ENCODE peak calls at places on chromosomes 7 and 10, in ten cellular contexts. One of them, this sample, is unnamed.

GRCh38 chr7:98278408-98278807 is 3.1 kb upstream of the BRI3 start:
- DNase-seq in activated CD4-positive, alpha-beta T cell treated with anti-CD3 and anti-CD28 coated beads, Interleukin-2, amount 50 U/mL, for 24 hours: no peak
- DNase-seq in astrocyte of the cerebellum: no peak
- DNase-seq in WTC11: no peak
- DNase-seq in kidney tubule cell: no peak
- DNase-seq in substantia nigra: no peak
- DNase-seq in AML-193: no peak
- DNase-seq in HT-29: no peak
- DNase-seq in left ventricle myocardium superior: no peak
- DNase-seq in A549: no peak
- DNase-seq in this sample: no peak

GRCh38 chr7:123763191-123763661 is 14.4 kb upstream of the WASL start:
- DNase-seq in left ventricle myocardium superior: no peak
- DNase-seq in activated CD4-positive, alpha-beta T cell treated with anti-CD3 and anti-CD28 coated beads, Interleukin-2, amount 50 U/mL, for 24 hours: no peak
- DNase-seq in AML-193: no peak
- DNase-seq in HT-29: no peak
- DNase-seq in substantia nigra: no peak
- DNase-seq in A549: no peak
- DNase-seq in WTC11: no peak
- DNase-seq in kidney tubule cell: no peak
- DNase-seq in astrocyte of the cerebellum: no peak
- DNase-seq in this sample: no peak

GRCh38 chr10:79245539-79246208 is 101.6 kb upstream of the PPIF start:
- DNase-seq in A549: no peak
- DNase-seq in WTC11: no peak
- DNase-seq in HT-29: no peak
- DNase-seq in activated CD4-positive, alpha-beta T cell treated with anti-CD3 and anti-CD28 coated beads, Interleukin-2, amount 50 U/mL, for 24 hours: no peak
- DNase-seq in AML-193: peak
- DNase-seq in kidney tubule cell: no peak
- DNase-seq in substantia nigra: no peak
- DNase-seq in left ventricle myocardium superior: no peak
- DNase-seq in astrocyte of the cerebellum: no peak
- DNase-seq in this sample: no peak

GRCh38 chr7:6346581-6346980 is 74.2 kb upstream of the CYTH3 start:
- DNase-seq in astrocyte of the cerebellum: no peak
- DNase-seq in HT-29: no peak
- DNase-seq in WTC11: peak
- DNase-seq in AML-193: no peak
- DNase-seq in kidney tubule cell: no peak
- DNase-seq in A549: no peak
- DNase-seq in left ventricle myocardium superior: no peak
- DNase-seq in substantia nigra: no peak
- DNase-seq in activated CD4-positive, alpha-beta T cell treated with anti-CD3 and anti-CD28 coated beads, Interleukin-2, amount 50 U/mL, for 24 hours: no peak
- DNase-seq in this sample: no peak

GRCh38 chr10:106819490-106819889 is 345.0 kb downstream of the SORCS1 start:
- DNase-seq in left ventricle myocardium superior: no peak
- DNase-seq in activated CD4-positive, alpha-beta T cell treated with anti-CD3 and anti-CD28 coated beads, Interleukin-2, amount 50 U/mL, for 24 hours: no peak
- DNase-seq in WTC11: no peak
- DNase-seq in AML-193: no peak
- DNase-seq in astrocyte of the cerebellum: no peak
- DNase-seq in A549: no peak
- DNase-seq in kidney tubule cell: no peak
- DNase-seq in substantia nigra: no peak
- DNase-seq in HT-29: no peak
- DNase-seq in this sample: no peak

GRCh38 chr10:51092402-51092801 is 18.1 kb downstream of the PRKG1 start:
- DNase-seq in left ventricle myocardium superior: peak
- DNase-seq in HT-29: no peak
- DNase-seq in kidney tubule cell: no peak
- DNase-seq in AML-193: no peak
- DNase-seq in substantia nigra: peak
- DNase-seq in astrocyte of the cerebellum: peak
- DNase-seq in WTC11: no peak
- DNase-seq in activated CD4-positive, alpha-beta T cell treated with anti-CD3 and anti-CD28 coated beads, Interleukin-2, amount 50 U/mL, for 24 hours: no peak
- DNase-seq in A549: no peak
- DNase-seq in this sample: no peak

GRCh38 chr7:12942599-12942998 is 255.2 kb downstream of the ARL4A start:
- DNase-seq in WTC11: no peak
- DNase-seq in activated CD4-positive, alpha-beta T cell treated with anti-CD3 and anti-CD28 coated beads, Interleukin-2, amount 50 U/mL, for 24 hours: no peak
- DNase-seq in substantia nigra: no peak
- DNase-seq in HT-29: peak
- DNase-seq in left ventricle myocardium superior: no peak
- DNase-seq in A549: peak
- DNase-seq in kidney tubule cell: peak
- DNase-seq in AML-193: no peak
- DNase-seq in astrocyte of the cerebellum: peak
- DNase-seq in this sample: no peak

GRCh38 chr10:31023558-31023957 is 8.1 kb downstream of the ZNF438 start:
- DNase-seq in WTC11: no peak
- DNase-seq in A549: no peak
- DNase-seq in left ventricle myocardium superior: no peak
- DNase-seq in AML-193: no peak
- DNase-seq in HT-29: no peak
- DNase-seq in astrocyte of the cerebellum: no peak
- DNase-seq in kidney tubule cell: no peak
- DNase-seq in substantia nigra: no peak
- DNase-seq in activated CD4-positive, alpha-beta T cell treated with anti-CD3 and anti-CD28 coated beads, Interleukin-2, amount 50 U/mL, for 24 hours: no peak
- DNase-seq in this sample: no peak

GRCh38 chr10:3330687-3331086 is 158.1 kb upstream of the PITRM1 start:
- DNase-seq in substantia nigra: no peak
- DNase-seq in left ventricle myocardium superior: peak
- DNase-seq in HT-29: no peak
- DNase-seq in kidney tubule cell: peak
- DNase-seq in AML-193: no peak
- DNase-seq in astrocyte of the cerebellum: peak
- DNase-seq in WTC11: no peak
- DNase-seq in activated CD4-positive, alpha-beta T cell treated with anti-CD3 and anti-CD28 coated beads, Interleukin-2, amount 50 U/mL, for 24 hours: no peak
- DNase-seq in A549: peak
- DNase-seq in this sample: no peak

GRCh38 chr7:29478218-29478617 is 85.4 kb upstream of the PRR15 start:
- DNase-seq in HT-29: no peak
- DNase-seq in WTC11: no peak
- DNase-seq in astrocyte of the cerebellum: no peak
- DNase-seq in A549: no peak
- DNase-seq in left ventricle myocardium superior: no peak
- DNase-seq in AML-193: no peak
- DNase-seq in substantia nigra: no peak
- DNase-seq in activated CD4-positive, alpha-beta T cell treated with anti-CD3 and anti-CD28 coated beads, Interleukin-2, amount 50 U/mL, for 24 hours: no peak
- DNase-seq in kidney tubule cell: no peak
- DNase-seq in this sample: no peak

GRCh38 chr10:33263453-33263852 is 71.0 kb downstream of the NRP1 start:
- DNase-seq in astrocyte of the cerebellum: no peak
- DNase-seq in activated CD4-positive, alpha-beta T cell treated with anti-CD3 and anti-CD28 coated beads, Interleukin-2, amount 50 U/mL, for 24 hours: no peak
- DNase-seq in AML-193: no peak
- DNase-seq in HT-29: no peak
- DNase-seq in substantia nigra: no peak
- DNase-seq in WTC11: no peak
- DNase-seq in left ventricle myocardium superior: no peak
- DNase-seq in A549: no peak
- DNase-seq in kidney tubule cell: peak
- DNase-seq in this sample: no peak

GRCh38 chr7:28729276-28729675 is 228.9 kb downstream of the TRIL start:
- DNase-seq in astrocyte of the cerebellum: no peak
- DNase-seq in kidney tubule cell: peak
- DNase-seq in A549: peak
- DNase-seq in HT-29: no peak
- DNase-seq in left ventricle myocardium superior: no peak
- DNase-seq in WTC11: no peak
- DNase-seq in substantia nigra: no peak
- DNase-seq in activated CD4-positive, alpha-beta T cell treated with anti-CD3 and anti-CD28 coated beads, Interleukin-2, amount 50 U/mL, for 24 hours: no peak
- DNase-seq in AML-193: no peak
- DNase-seq in this sample: no peak

GRCh38 chr10:113646337-113647201 is 17.3 kb downstream of the NRAP start:
- DNase-seq in HT-29: no peak
- DNase-seq in substantia nigra: peak
- DNase-seq in WTC11: no peak
- DNase-seq in astrocyte of the cerebellum: no peak
- DNase-seq in A549: no peak
- DNase-seq in left ventricle myocardium superior: no peak
- DNase-seq in kidney tubule cell: no peak
- DNase-seq in activated CD4-positive, alpha-beta T cell treated with anti-CD3 and anti-CD28 coated beads, Interleukin-2, amount 50 U/mL, for 24 hours: no peak
- DNase-seq in AML-193: no peak
- DNase-seq in this sample: no peak

GRCh38 chr7:106009511-106010226 is 46.6 kb downstream of the CDHR3 start:
- DNase-seq in AML-193: peak
- DNase-seq in A549: peak
- DNase-seq in HT-29: peak
- DNase-seq in WTC11: peak
- DNase-seq in activated CD4-positive, alpha-beta T cell treated with anti-CD3 and anti-CD28 coated beads, Interleukin-2, amount 50 U/mL, for 24 hours: peak
- DNase-seq in kidney tubule cell: peak
- DNase-seq in substantia nigra: peak
- DNase-seq in left ventricle myocardium superior: peak
- DNase-seq in astrocyte of the cerebellum: peak
- DNase-seq in this sample: peak

GRCh38 chr7:100373261-100373831 is at the start of gene PILRA:
- DNase-seq in left ventricle myocardium superior: peak
- DNase-seq in activated CD4-positive, alpha-beta T cell treated with anti-CD3 and anti-CD28 coated beads, Interleukin-2, amount 50 U/mL, for 24 hours: no peak
- DNase-seq in HT-29: no peak
- DNase-seq in astrocyte of the cerebellum: no peak
- DNase-seq in substantia nigra: no peak
- DNase-seq in AML-193: peak
- DNase-seq in WTC11: no peak
- DNase-seq in kidney tubule cell: no peak
- DNase-seq in A549: no peak
- DNase-seq in this sample: no peak

GRCh38 chr10:17671307-17671706 is 27.4 kb downstream of the STAM start:
- DNase-seq in substantia nigra: no peak
- DNase-seq in AML-193: no peak
- DNase-seq in HT-29: no peak
- DNase-seq in astrocyte of the cerebellum: no peak
- DNase-seq in A549: no peak
- DNase-seq in WTC11: no peak
- DNase-seq in left ventricle myocardium superior: no peak
- DNase-seq in activated CD4-positive, alpha-beta T cell treated with anti-CD3 and anti-CD28 coated beads, Interleukin-2, amount 50 U/mL, for 24 hours: no peak
- DNase-seq in kidney tubule cell: no peak
- DNase-seq in this sample: no peak

GRCh38 chr10:44969854-44970253 is 8.8 kb downstream of the DEPP1 start:
- DNase-seq in WTC11: no peak
- DNase-seq in substantia nigra: no peak
- DNase-seq in HT-29: no peak
- DNase-seq in A549: no peak
- DNase-seq in activated CD4-positive, alpha-beta T cell treated with anti-CD3 and anti-CD28 coated beads, Interleukin-2, amount 50 U/mL, for 24 hours: no peak
- DNase-seq in astrocyte of the cerebellum: no peak
- DNase-seq in AML-193: no peak
- DNase-seq in left ventricle myocardium superior: peak
- DNase-seq in kidney tubule cell: no peak
- DNase-seq in this sample: no peak

GRCh38 chr7:116434820-116435341 is 64.7 kb upstream of the CAV2 start:
- DNase-seq in A549: no peak
- DNase-seq in WTC11: no peak
- DNase-seq in left ventricle myocardium superior: no peak
- DNase-seq in kidney tubule cell: peak
- DNase-seq in activated CD4-positive, alpha-beta T cell treated with anti-CD3 and anti-CD28 coated beads, Interleukin-2, amount 50 U/mL, for 24 hours: no peak
- DNase-seq in substantia nigra: no peak
- DNase-seq in astrocyte of the cerebellum: peak
- DNase-seq in HT-29: no peak
- DNase-seq in AML-193: no peak
- DNase-seq in this sample: no peak

GRCh38 chr7:50614721-50615518 is 49.7 kb upstream of the DDC start:
- DNase-seq in WTC11: no peak
- DNase-seq in kidney tubule cell: no peak
- DNase-seq in astrocyte of the cerebellum: no peak
- DNase-seq in left ventricle myocardium superior: no peak
- DNase-seq in substantia nigra: no peak
- DNase-seq in HT-29: peak
- DNase-seq in A549: peak
- DNase-seq in AML-193: peak
- DNase-seq in activated CD4-positive, alpha-beta T cell treated with anti-CD3 and anti-CD28 coated beads, Interleukin-2, amount 50 U/mL, for 24 hours: no peak
- DNase-seq in this sample: no peak

GRCh38 chr7:143405158-143405557 is 3.5 kb downstream of the EPHA1 start:
- DNase-seq in astrocyte of the cerebellum: no peak
- DNase-seq in left ventricle myocardium superior: peak
- DNase-seq in A549: no peak
- DNase-seq in kidney tubule cell: no peak
- DNase-seq in AML-193: no peak
- DNase-seq in substantia nigra: no peak
- DNase-seq in WTC11: no peak
- DNase-seq in HT-29: no peak
- DNase-seq in activated CD4-positive, alpha-beta T cell treated with anti-CD3 and anti-CD28 coated beads, Interleukin-2, amount 50 U/mL, for 24 hours: no peak
- DNase-seq in this sample: no peak

GRCh38 chr7:98038731-98039130 is 48.7 kb upstream of the OCM2 start:
- DNase-seq in activated CD4-positive, alpha-beta T cell treated with anti-CD3 and anti-CD28 coated beads, Interleukin-2, amount 50 U/mL, for 24 hours: no peak
- DNase-seq in kidney tubule cell: no peak
- DNase-seq in HT-29: no peak
- DNase-seq in astrocyte of the cerebellum: no peak
- DNase-seq in WTC11: no peak
- DNase-seq in substantia nigra: peak
- DNase-seq in AML-193: no peak
- DNase-seq in left ventricle myocardium superior: no peak
- DNase-seq in A549: no peak
- DNase-seq in this sample: no peak

GRCh38 chr10:43194861-43195260 is 56.6 kb downstream of the CSGALNACT2 start:
- DNase-seq in kidney tubule cell: no peak
- DNase-seq in activated CD4-positive, alpha-beta T cell treated with anti-CD3 and anti-CD28 coated beads, Interleukin-2, amount 50 U/mL, for 24 hours: no peak
- DNase-seq in HT-29: no peak
- DNase-seq in substantia nigra: no peak
- DNase-seq in A549: no peak
- DNase-seq in AML-193: no peak
- DNase-seq in astrocyte of the cerebellum: no peak
- DNase-seq in left ventricle myocardium superior: no peak
- DNase-seq in WTC11: no peak
- DNase-seq in this sample: no peak

GRCh38 chr7:106182904-106183303 is 70.8 kb upstream of the SYPL1 start:
- DNase-seq in HT-29: no peak
- DNase-seq in activated CD4-positive, alpha-beta T cell treated with anti-CD3 and anti-CD28 coated beads, Interleukin-2, amount 50 U/mL, for 24 hours: no peak
- DNase-seq in A549: no peak
- DNase-seq in kidney tubule cell: no peak
- DNase-seq in astrocyte of the cerebellum: no peak
- DNase-seq in substantia nigra: no peak
- DNase-seq in left ventricle myocardium superior: no peak
- DNase-seq in WTC11: no peak
- DNase-seq in AML-193: no peak
- DNase-seq in this sample: no peak

GRCh38 chr7:88759956-88760515 is 536 bp downstream of the ZNF804B start:
- DNase-seq in substantia nigra: no peak
- DNase-seq in HT-29: no peak
- DNase-seq in AML-193: no peak
- DNase-seq in A549: no peak
- DNase-seq in kidney tubule cell: no peak
- DNase-seq in astrocyte of the cerebellum: no peak
- DNase-seq in WTC11: no peak
- DNase-seq in activated CD4-positive, alpha-beta T cell treated with anti-CD3 and anti-CD28 coated beads, Interleukin-2, amount 50 U/mL, for 24 hours: no peak
- DNase-seq in left ventricle myocardium superior: no peak
- DNase-seq in this sample: no peak

GRCh38 chr10:12958546-12959110 is 42.9 kb downstream of the CCDC3 start:
- DNase-seq in kidney tubule cell: no peak
- DNase-seq in substantia nigra: no peak
- DNase-seq in WTC11: no peak
- DNase-seq in A549: no peak
- DNase-seq in activated CD4-positive, alpha-beta T cell treated with anti-CD3 and anti-CD28 coated beads, Interleukin-2, amount 50 U/mL, for 24 hours: no peak
- DNase-seq in left ventricle myocardium superior: no peak
- DNase-seq in astrocyte of the cerebellum: no peak
- DNase-seq in AML-193: no peak
- DNase-seq in HT-29: no peak
- DNase-seq in this sample: no peak

GRCh38 chr10:106424076-106424475 is 740.4 kb downstream of the SORCS1 start:
- DNase-seq in left ventricle myocardium superior: no peak
- DNase-seq in A549: peak
- DNase-seq in substantia nigra: no peak
- DNase-seq in HT-29: no peak
- DNase-seq in WTC11: no peak
- DNase-seq in astrocyte of the cerebellum: peak
- DNase-seq in AML-193: no peak
- DNase-seq in kidney tubule cell: peak
- DNase-seq in activated CD4-positive, alpha-beta T cell treated with anti-CD3 and anti-CD28 coated beads, Interleukin-2, amount 50 U/mL, for 24 hours: no peak
- DNase-seq in this sample: peak